ENCODE peak calls at places on chromosomes 3 and 15, in ten cellular contexts. L, Y, B, H, Z, O, A, J, W and C are unnamed samples.

GRCh38 chr3:36405193-36405592 is 24.9 kb downstream of the STAC start:
- DNase-seq in L (no peak), Y (no peak), B (no peak), H (no peak), Z (no peak), O (no peak), A (no peak), J (no peak), W (no peak), C (no peak)

GRCh38 chr3:194782767-194783404 is 97.2 kb downstream of the FAM43A start:
- DNase-seq in L (no peak), Y (peak), B (no peak), H (no peak), Z (no peak), O (no peak), A (peak), J (peak), W (no peak), C (no peak)

GRCh38 chr15:25134546-25134945 is 179.8 kb downstream of the SNRPN start:
- DNase-seq in L (no peak), Y (no peak), B (no peak), H (no peak), Z (no peak), O (no peak), A (no peak), J (no peak), W (no peak), C (no peak)

GRCh38 chr15:98805434-98806274 is 157.3 kb downstream of the IGF1R start:
- DNase-seq in L (no peak), Y (no peak), B (no peak), H (no peak), Z (no peak), O (no peak), A (no peak), J (no peak), W (no peak), C (no peak)

GRCh38 chr15:34644061-34644460 is 60.6 kb upstream of the GOLGA8B start:
- DNase-seq in L (no peak), Y (peak), B (no peak), H (no peak), Z (no peak), O (no peak), A (no peak), J (no peak), W (no peak), C (no peak)

GRCh38 chr3:191141728-191142127 is 57.3 kb upstream of the OSTN start:
- DNase-seq in L (no peak), Y (peak), B (peak), H (no peak), Z (no peak), O (no peak), A (no peak), J (no peak), W (no peak), C (no peak)

GRCh38 chr3:98013428-98014349 is 21.4 kb downstream of the GABRR3 start:
- DNase-seq in L (no peak), Y (no peak), B (peak), H (no peak), Z (no peak), O (no peak), A (no peak), J (no peak), W (no peak), C (no peak)

GRCh38 chr3:188584162-188584529 is 430.2 kb downstream of the LPP start:
- DNase-seq in L (no peak), Y (peak), B (no peak), H (no peak), Z (no peak), O (no peak), A (no peak), J (no peak), W (no peak), C (no peak)

GRCh38 chr3:15331606-15332404 is 581 bp downstream of the SH3BP5 start:
- DNase-seq in L (peak), Y (no peak), B (no peak), H (no peak), Z (no peak), O (no peak), A (peak), J (no peak), W (no peak), C (no peak)

GRCh38 chr3:177468816-177469590 is 271.7 kb upstream of the TBL1XR1 start:
- DNase-seq in L (no peak), Y (peak), B (no peak), H (no peak), Z (no peak), O (no peak), A (no peak), J (no peak), W (no peak), C (no peak)

GRCh38 chr15:74808073-74808839 is 4.4 kb upstream of the LMAN1L start:
- DNase-seq in L (no peak), Y (no peak), B (no peak), H (no peak), Z (no peak), O (no peak), A (no peak), J (peak), W (no peak), C (no peak)

GRCh38 chr3:176987901-176988300 is 209.4 kb downstream of the TBL1XR1 start:
- DNase-seq in L (no peak), Y (no peak), B (no peak), H (no peak), Z (no peak), O (no peak), A (no peak), J (no peak), W (no peak), C (no peak)

GRCh38 chr3:193347507-193348501 is 30.7 kb downstream of the ATP13A5 start:
- DNase-seq in L (no peak), Y (no peak), B (no peak), H (no peak), Z (no peak), O (no peak), A (no peak), J (peak), W (no peak), C (no peak)

GRCh38 chr3:157113832-157114505 is 46.0 kb downstream of the CCNL1 start:
- DNase-seq in L (no peak), Y (no peak), B (no peak), H (no peak), Z (no peak), O (no peak), A (no peak), J (peak), W (no peak), C (no peak)

GRCh38 chr3:39158138-39158715 is 4.8 kb upstream of the CSRNP1 start:
- DNase-seq in L (no peak), Y (no peak), B (no peak), H (no peak), Z (no peak), O (no peak), A (no peak), J (no peak), W (no peak), C (no peak)

GRCh38 chr3:12695916-12696315 is 32.0 kb upstream of the RAF1 start:
- DNase-seq in L (no peak), Y (no peak), B (no peak), H (no peak), Z (no peak), O (no peak), A (no peak), J (no peak), W (no peak), C (no peak)

GRCh38 chr3:48268936-48269551 is 28.1 kb downstream of the ZNF589 start:
- DNase-seq in L (no peak), Y (no peak), B (no peak), H (peak), Z (no peak), O (no peak), A (no peak), J (no peak), W (no peak), C (peak)

GRCh38 chr15:50108446-50108845 is 10.6 kb downstream of the ATP8B4 start:
- DNase-seq in L (no peak), Y (no peak), B (no peak), H (no peak), Z (no peak), O (no peak), A (no peak), J (no peak), W (no peak), C (no peak)

GRCh38 chr3:15495461-15496340 is 25.8 kb downstream of the COLQ start:
- DNase-seq in L (no peak), Y (no peak), B (no peak), H (no peak), Z (peak), O (no peak), A (no peak), J (peak), W (no peak), C (no peak)

GRCh38 chr3:74630602-74631001 is 16.1 kb upstream of the CNTN3 start:
- DNase-seq in L (no peak), Y (no peak), B (no peak), H (no peak), Z (no peak), O (no peak), A (no peak), J (no peak), W (no peak), C (no peak)

GRCh38 chr15:78617131-78617915 is 3.5 kb downstream of the CHRNA3 start:
- DNase-seq in L (no peak), Y (no peak), B (no peak), H (no peak), Z (peak), O (no peak), A (no peak), J (no peak), W (no peak), C (no peak)

GRCh38 chr3:155046935-155047334 is 33.2 kb upstream of the MME start:
- DNase-seq in L (no peak), Y (no peak), B (no peak), H (no peak), Z (no peak), O (no peak), A (no peak), J (no peak), W (no peak), C (no peak)

GRCh38 chr3:3998140-3998977 is 199.1 kb downstream of the LRRN1 start:
- DNase-seq in L (peak), Y (no peak), B (no peak), H (no peak), Z (no peak), O (no peak), A (no peak), J (peak), W (peak), C (no peak)

GRCh38 chr15:81126887-81127286 is 7.2 kb upstream of the CFAP161 start:
- DNase-seq in L (no peak), Y (no peak), B (no peak), H (no peak), Z (no peak), O (no peak), A (no peak), J (no peak), W (no peak), C (no peak)

GRCh38 chr3:123292321-123293310 is 90.9 kb downstream of the SEC22A start:
- DNase-seq in L (no peak), Y (no peak), B (no peak), H (no peak), Z (peak), O (no peak), A (no peak), J (no peak), W (no peak), C (no peak)

GRCh38 chr15:100635406-100636071 is 33.1 kb downstream of the ASB7 start:
- DNase-seq in L (no peak), Y (no peak), B (no peak), H (no peak), Z (no peak), O (no peak), A (no peak), J (no peak), W (no peak), C (no peak)

GRCh38 chr3:89859738-89860137 is 752.3 kb downstream of the EPHA3 start:
- DNase-seq in L (no peak), Y (no peak), B (no peak), H (no peak), Z (no peak), O (no peak), A (no peak), J (no peak), W (no peak), C (no peak)

GRCh38 chr3:58617338-58617761 is 40.2 kb upstream of the FAM107A start:
- DNase-seq in L (no peak), Y (no peak), B (peak), H (peak), Z (no peak), O (no peak), A (no peak), J (no peak), W (no peak), C (no peak)

GRCh38 chr15:34119291-34119690 is 17.4 kb downstream of the PGBD4 start:
- DNase-seq in L (no peak), Y (no peak), B (no peak), H (no peak), Z (no peak), O (no peak), A (no peak), J (no peak), W (no peak), C (no peak)

GRCh38 chr15:45319472-45320214 is 58.7 kb downstream of the GATM start:
- DNase-seq in L (no peak), Y (no peak), B (no peak), H (no peak), Z (no peak), O (no peak), A (no peak), J (no peak), W (no peak), C (no peak)

GRCh38 chr15:74821091-74821789 is 5.2 kb upstream of the CPLX3 start:
- DNase-seq in L (no peak), Y (no peak), B (no peak), H (no peak), Z (no peak), O (no peak), A (no peak), J (no peak), W (no peak), C (no peak)

GRCh38 chr3:86251781-86252180 is 739.2 kb downstream of the VGLL3 start:
- DNase-seq in L (no peak), Y (no peak), B (no peak), H (no peak), Z (no peak), O (no peak), A (no peak), J (no peak), W (no peak), C (no peak)

GRCh38 chr15:58444658-58445332 is 13.0 kb downstream of the LIPC start:
- DNase-seq in L (no peak), Y (no peak), B (no peak), H (no peak), Z (no peak), O (no peak), A (no peak), J (no peak), W (no peak), C (no peak)

GRCh38 chr3:2948882-2949281 is 161.3 kb downstream of the IL5RA start:
- DNase-seq in L (no peak), Y (no peak), B (no peak), H (no peak), Z (no peak), O (no peak), A (no peak), J (no peak), W (no peak), C (no peak)

GRCh38 chr15:101463265-101463664 is 26.2 kb downstream of the PCSK6 start:
- DNase-seq in L (no peak), Y (no peak), B (no peak), H (no peak), Z (no peak), O (no peak), A (no peak), J (no peak), W (no peak), C (no peak)

GRCh38 chr3:11634974-11635612 is 8.6 kb downstream of the VGLL4 start:
- DNase-seq in L (no peak), Y (no peak), B (no peak), H (no peak), Z (no peak), O (no peak), A (no peak), J (no peak), W (no peak), C (no peak)

GRCh38 chr3:149845570-149846244 is 32.7 kb downstream of the RNF13 start:
- DNase-seq in L (no peak), Y (no peak), B (no peak), H (no peak), Z (no peak), O (no peak), A (no peak), J (no peak), W (no peak), C (no peak)